ENCODE peak calls at places on chromosome 1, in four cellular contexts. N is A549, F is HepG2, P is K562. Q is an unnamed sample.

GRCh38 chr1:177181280-177181630 is 10.5 kb downstream of the BRINP2 start:
- DNase-seq in F (no peak), N (no peak), P (no peak), Q (no peak)

GRCh38 chr1:10646347-10646861 is 150.0 kb downstream of the CASZ1 start:
- DNase-seq in F (no peak), P (peak; percentile 62), N (peak; percentile 31), Q (peak; percentile 67)

GRCh38 chr1:179175011-179175934 is 54.2 kb downstream of the ABL2 start:
- DNase-seq in N (no peak), P (no peak), F (no peak), Q (peak; percentile 55)

GRCh38 chr1:32709075-32709474 is 6.5 kb upstream of the SYNC start:
- DNase-seq in P (no peak), F (no peak), N (no peak), Q (no peak)

GRCh38 chr1:101992816-101993575 is 3.7 kb downstream of the OLFM3 start:
- DNase-seq in P (no peak), N (no peak), F (no peak), Q (no peak)

GRCh38 chr1:192809286-192810252 is 730 bp downstream of the RGS2 start:
- DNase-seq in N (peak; percentile 23), F (no peak), P (peak; percentile 14), Q (peak; percentile 65)

GRCh38 chr1:23788695-23789094 is 2.2 kb upstream of the LYPLA2 start:
- DNase-seq in F (no peak), N (no peak), P (no peak), Q (no peak)

GRCh38 chr1:93042822-93043557 is 36.1 kb upstream of the MTF2 start:
- DNase-seq in N (no peak), P (no peak), F (no peak), Q (no peak)

GRCh38 chr1:87134625-87135024 is 194.1 kb upstream of the LMO4 start:
- DNase-seq in F (no peak), P (no peak), N (no peak), Q (no peak)

DNA sequence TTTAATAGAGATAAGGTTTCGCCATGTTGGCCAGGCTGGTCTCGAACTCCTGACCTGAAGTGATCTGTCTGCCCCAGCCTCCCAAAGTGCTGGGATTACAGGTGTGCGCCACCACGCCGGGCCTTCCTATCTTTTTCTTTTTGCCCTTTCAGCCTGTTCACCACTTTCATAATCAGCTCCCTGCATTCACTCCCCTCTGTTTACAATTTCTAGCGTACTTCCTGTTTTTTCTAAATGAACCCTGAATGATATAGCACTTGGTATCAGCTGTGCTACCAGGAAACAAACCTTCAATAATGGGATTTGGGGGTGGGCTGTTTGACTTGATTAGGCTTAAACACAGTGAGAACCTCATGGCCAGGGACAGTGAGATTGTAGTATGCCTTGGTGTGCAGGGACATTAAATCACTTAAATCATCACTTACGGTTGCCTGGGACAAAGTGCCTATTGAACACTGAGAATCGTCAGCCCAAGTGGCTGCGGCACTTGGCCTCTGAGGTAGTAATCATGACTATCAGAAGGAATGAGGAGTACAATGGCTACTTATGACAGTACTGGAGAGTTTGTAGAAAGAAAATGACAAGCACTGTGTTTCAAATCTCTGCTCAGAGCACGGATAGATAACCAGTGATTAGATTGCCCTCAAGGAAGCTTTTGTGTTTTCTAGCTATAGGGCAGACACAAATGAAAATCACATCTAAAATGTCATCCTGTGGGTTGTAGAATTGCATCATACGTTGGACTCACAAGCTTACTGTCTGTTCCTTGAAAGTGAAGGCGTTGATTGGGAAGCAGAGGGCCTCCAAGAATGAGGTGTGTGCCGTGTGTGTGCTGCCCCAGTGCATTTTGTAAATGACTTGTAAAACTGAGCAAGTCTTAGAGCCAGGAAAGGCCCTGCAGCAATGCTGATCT is 661.8 kb downstream of the MATN1 start:
- DNase-seq in F (no peak), N (no peak), P (no peak), Q (no peak)
- TF ChIP-seq MAZ in F (no peak), N (no peak), P (no peak), Q (no peak)

GRCh38 chr1:62732327-62732726 is 44.1 kb upstream of the DOCK7 start:
- DNase-seq in N (no peak), F (peak; percentile 21), P (no peak), Q (no peak)
- TF ChIP-seq MAZ in N (no peak), F (no peak), P (no peak), Q (no peak)

GRCh38 chr1:30694248-30695175 is 28.9 kb downstream of the MATN1 start:
- DNase-seq in N (no peak), F (no peak), P (no peak), Q (no peak)

GRCh38 chr1:30697571-30697970 is 25.8 kb downstream of the MATN1 start:
- DNase-seq in P (no peak), N (no peak), F (no peak), Q (no peak)

GRCh38 chr1:30693820-30694219 is 29.6 kb downstream of the MATN1 start:
- DNase-seq in P (no peak), F (no peak), N (no peak), Q (no peak)

GRCh38 chr1:30696831-30697230 is 26.6 kb downstream of the MATN1 start:
- DNase-seq in N (no peak), P (no peak), F (no peak), Q (no peak)

GRCh38 chr1:30695481-30695880 is 27.9 kb downstream of the MATN1 start:
- DNase-seq in F (no peak), P (no peak), N (no peak), Q (no peak)
- TF ChIP-seq MAZ in F (no peak), P (no peak), N (no peak), Q (no peak)

GRCh38 chr1:65238010-65238409 is 71.3 kb upstream of the DNAJC6 start:
- DNase-seq in N (no peak), F (no peak), P (no peak), Q (no peak)

GRCh38 chr1:65231718-65232330 is 77.5 kb upstream of the DNAJC6 start:
- DNase-seq in F (no peak), N (no peak), P (peak; percentile 39), Q (no peak)

GRCh38 chr1:65233757-65234156 is 75.6 kb upstream of the DNAJC6 start:
- DNase-seq in N (no peak), P (no peak), F (no peak), Q (no peak)

GRCh38 chr1:65232402-65233122 is 76.8 kb upstream of the DNAJC6 start:
- DNase-seq in F (no peak), N (no peak), P (no peak), Q (no peak)

DNA sequence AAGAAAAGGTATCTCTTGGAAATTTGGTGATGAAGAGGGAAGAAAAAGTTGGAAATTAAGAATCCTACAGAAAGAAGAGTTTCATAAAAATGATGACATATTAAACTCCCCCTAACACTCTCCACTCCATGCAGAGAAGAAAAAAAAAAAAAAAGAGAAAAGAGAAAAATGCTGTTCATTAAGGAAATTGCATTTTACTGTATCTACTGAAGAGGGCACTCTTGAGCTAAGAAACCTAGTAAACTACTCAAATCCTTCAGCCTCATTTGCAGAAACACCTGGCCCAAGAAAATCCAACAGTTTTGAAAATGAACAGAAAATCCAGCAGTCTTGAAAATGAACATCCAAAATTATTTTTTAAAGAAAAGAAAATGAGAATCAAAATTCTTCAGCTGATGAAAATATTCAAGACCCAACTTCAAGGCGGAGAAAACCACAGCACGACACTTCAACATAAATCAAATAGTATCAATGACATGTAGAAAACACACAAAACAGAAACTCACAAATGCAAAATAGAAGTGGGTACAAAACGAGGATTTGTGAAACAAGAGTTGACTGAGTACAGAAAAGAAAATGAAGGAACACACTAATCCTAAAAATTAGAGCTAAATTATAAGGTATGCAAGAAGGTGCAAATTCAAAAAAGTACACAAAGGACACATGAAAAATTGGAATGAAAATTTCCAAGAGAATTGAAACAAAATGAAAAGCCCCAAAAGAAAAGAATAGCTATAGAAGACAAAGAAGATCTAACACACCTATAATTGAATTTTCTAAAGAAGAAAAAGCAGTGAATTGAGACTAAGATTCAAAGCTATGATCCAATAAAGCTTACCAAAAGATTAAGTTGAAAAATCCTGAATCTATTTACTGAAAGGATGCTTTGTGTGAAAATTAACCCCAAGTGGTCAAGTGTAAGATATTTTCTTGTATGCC is 73.2 kb upstream of the DNAJC6 start:
- DNase-seq in N (no peak), F (peak; percentile 46), P (peak; percentile 24), Q (peak; percentile 37)
- TF ChIP-seq MAZ in N (no peak), F (no peak), P (no peak), Q (no peak)

GRCh38 chr1:222926566-222926965 is 111.7 kb downstream of the DISP1 start:
- DNase-seq in F (no peak), P (no peak), N (no peak), Q (peak; percentile 89)

GRCh38 chr1:222930097-222930496 is 115.3 kb downstream of the DISP1 start:
- DNase-seq in P (no peak), F (no peak), N (no peak), Q (no peak)

GRCh38 chr1:222931018-222931417 is 116.2 kb downstream of the DISP1 start:
- DNase-seq in N (no peak), F (no peak), P (no peak), Q (peak; percentile 16)

GRCh38 chr1:222924140-222924706 is 109.4 kb downstream of the DISP1 start:
- DNase-seq in F (no peak), P (no peak), N (no peak), Q (peak; percentile 17)

GRCh38 chr1:222928212-222928611 is 113.4 kb downstream of the DISP1 start:
- DNase-seq in F (peak; percentile 49), P (no peak), N (no peak), Q (peak; percentile 21)
- TF ChIP-seq MAZ in F (no peak), P (no peak), N (no peak), Q (no peak)

GRCh38 chr1:41629136-41629535 is 144.7 kb upstream of the EDN2 start:
- DNase-seq in P (no peak), N (no peak), F (no peak), Q (no peak)
- TF ChIP-seq MAZ in P (no peak), N (no peak), F (no peak), Q (no peak)

Q was measured in IMR-90.